ENCODE peak calls at places on chromosomes 11 and 22, in four cellular contexts. One of them, this sample, is unnamed.

GRCh38 chr22:46010177-46010867 is 33.4 kb upstream of the WNT7B start:
- DNase-seq in astrocyte of the cerebellum: no peak
- DNase-seq in ascending aorta: no peak
- DNase-seq in erythroblast: no peak
- DNase-seq in this sample: no peak

GRCh38 chr11:81496566-81496965 is 1237.1 kb downstream of the FAM181B start:
- DNase-seq in ascending aorta: no peak
- DNase-seq in astrocyte of the cerebellum: no peak
- DNase-seq in erythroblast: no peak
- DNase-seq in this sample: no peak

GRCh38 chr22:20071524-20071972 is 8.5 kb upstream of the DGCR8 start:
- DNase-seq in astrocyte of the cerebellum: no peak
- DNase-seq in ascending aorta: no peak
- DNase-seq in erythroblast: peak; percentile 35
- DNase-seq in this sample: no peak

GRCh38 chr22:46136539-46137217 is 13.6 kb upstream of the PPARA start:
- DNase-seq in erythroblast: no peak
- DNase-seq in astrocyte of the cerebellum: no peak
- DNase-seq in ascending aorta: no peak
- DNase-seq in this sample: no peak

GRCh38 chr11:118339281-118340045 is 3.0 kb downstream of the CD3D start:
- DNase-seq in astrocyte of the cerebellum: no peak
- DNase-seq in erythroblast: peak; percentile 21
- DNase-seq in ascending aorta: no peak
- DNase-seq in this sample: no peak

GRCh38 chr11:1843796-1844195 is 5.0 kb downstream of the TNNI2 start:
- DNase-seq in erythroblast: peak; percentile 25
- DNase-seq in ascending aorta: no peak
- DNase-seq in astrocyte of the cerebellum: no peak
- DNase-seq in this sample: no peak

GRCh38 chr11:130606181-130606580 is 157.7 kb downstream of the ADAMTS15 start:
- DNase-seq in erythroblast: no peak
- DNase-seq in ascending aorta: no peak
- DNase-seq in astrocyte of the cerebellum: no peak
- DNase-seq in this sample: no peak

GRCh38 chr11:38824573-38824972 is 2226.5 kb upstream of the RAG2 start:
- DNase-seq in erythroblast: peak; percentile 18
- DNase-seq in ascending aorta: no peak
- DNase-seq in astrocyte of the cerebellum: no peak
- DNase-seq in this sample: no peak

GRCh38 chr11:75558939-75559843 is 2.9 kb upstream of the SERPINH1 start:
- DNase-seq in ascending aorta: peak; percentile 82
- DNase-seq in astrocyte of the cerebellum: peak; percentile 31
- DNase-seq in erythroblast: peak; percentile 45
- DNase-seq in this sample: no peak

GRCh38 chr11:16979708-16980622 is 34.2 kb downstream of the PLEKHA7 start:
- DNase-seq in erythroblast: no peak
- DNase-seq in astrocyte of the cerebellum: no peak
- DNase-seq in ascending aorta: no peak
- DNase-seq in this sample: peak; percentile 59

GRCh38 chr22:45975266-45976161 is 1.4 kb downstream of the WNT7B start:
- DNase-seq in astrocyte of the cerebellum: no peak
- DNase-seq in ascending aorta: no peak
- DNase-seq in erythroblast: no peak
- DNase-seq in this sample: no peak

GRCh38 chr11:86954288-86955110 is 696 bp downstream of the FZD4 start:
- DNase-seq in ascending aorta: peak; percentile 69
- DNase-seq in astrocyte of the cerebellum: no peak
- DNase-seq in erythroblast: peak; percentile 57
- DNase-seq in this sample: no peak

GRCh38 chr11:69362315-69362714 is 68.4 kb downstream of the MYEOV start:
- DNase-seq in erythroblast: no peak
- DNase-seq in astrocyte of the cerebellum: no peak
- DNase-seq in ascending aorta: peak; percentile 13
- DNase-seq in this sample: no peak

GRCh38 chr11:13233173-13233572 is 44.4 kb upstream of the BMAL1 start:
- DNase-seq in erythroblast: no peak
- DNase-seq in ascending aorta: no peak
- DNase-seq in astrocyte of the cerebellum: no peak
- DNase-seq in this sample: no peak

GRCh38 chr22:46149493-46149997 is 781 bp upstream of the PPARA start:
- DNase-seq in erythroblast: peak; percentile 54
- DNase-seq in astrocyte of the cerebellum: no peak
- DNase-seq in ascending aorta: peak; percentile 79
- DNase-seq in this sample: no peak

GRCh38 chr22:41256898-41257260 is 16.1 kb upstream of the CHADL start:
- DNase-seq in erythroblast: no peak
- DNase-seq in astrocyte of the cerebellum: peak; percentile 66
- DNase-seq in ascending aorta: no peak
- DNase-seq in this sample: no peak

GRCh38 chr11:8068605-8069221 is 12.3 kb upstream of the TUB start:
- DNase-seq in ascending aorta: peak; percentile 69
- DNase-seq in erythroblast: peak; percentile 33
- DNase-seq in astrocyte of the cerebellum: peak; percentile 95
- DNase-seq in this sample: no peak

GRCh38 chr11:133951484-133952198 is 5.1 kb downstream of the IGSF9B start:
- DNase-seq in astrocyte of the cerebellum: no peak
- DNase-seq in ascending aorta: peak; percentile 78
- DNase-seq in erythroblast: no peak
- DNase-seq in this sample: no peak

GRCh38 chr22:30332551-30332950 is 5.8 kb upstream of the TBC1D10A start:
- DNase-seq in erythroblast: no peak
- DNase-seq in ascending aorta: no peak
- DNase-seq in astrocyte of the cerebellum: no peak
- DNase-seq in this sample: no peak

GRCh38 chr22:30423296-30423958 is 2.1 kb upstream of the MTFP1 start:
- DNase-seq in ascending aorta: peak; percentile 84
- DNase-seq in astrocyte of the cerebellum: no peak
- DNase-seq in erythroblast: peak; percentile 79
- DNase-seq in this sample: no peak

GRCh38 chr22:27206001-27206746 is 548.8 kb downstream of the MIAT start:
- DNase-seq in astrocyte of the cerebellum: peak; percentile 24
- DNase-seq in ascending aorta: no peak
- DNase-seq in erythroblast: no peak
- DNase-seq in this sample: no peak

GRCh38 chr22:44200855-44201550 is 20.3 kb downstream of the PARVG start:
- DNase-seq in astrocyte of the cerebellum: no peak
- DNase-seq in ascending aorta: no peak
- DNase-seq in erythroblast: no peak
- DNase-seq in this sample: no peak

This sample was measured in D721Med.